ENCODE peak calls at places on chromosomes 1 and 21, in ten cellular contexts. I is K562, U is epithelial cell of esophagus, T is cardiac fibroblast, W is upper lobe of left lung, V is fibroblast of the aortic adventitia, Y is sigmoid colon, C is left ventricle myocardium inferior, N is adrenal gland, O is endothelial cell of umbilical vein. H is an unnamed sample.

GRCh38 chr1:42852608-42852980 is 6.2 kb downstream of the ZNF691 start:
- DNase-seq in O (no peak), N (no peak), U (peak), C (no peak), Y (no peak), W (no peak), V (no peak), I (no peak), T (no peak), H (no peak)

GRCh38 chr1:23177438-23178380 is 9.1 kb upstream of the LUZP1 start:
- DNase-seq in U (peak), T (peak), N (peak), O (peak), C (peak), W (peak), V (peak), Y (peak), I (peak), H (peak)

GRCh38 chr1:163664706-163665321 is 343.1 kb downstream of the NUF2 start:
- DNase-seq in N (peak), V (no peak), W (no peak), U (peak), C (no peak), T (no peak), O (no peak), Y (no peak), I (no peak), H (no peak)

GRCh38 chr1:36306210-36306901 is at the start of gene SH3D21:
- DNase-seq in I (peak), N (peak), C (peak), V (no peak), W (peak), O (peak), U (peak), Y (peak), T (peak), H (peak)

GRCh38 chr1:179175011-179175934 is 54.2 kb downstream of the ABL2 start:
- DNase-seq in W (peak), I (no peak), T (peak), N (no peak), V (peak), Y (no peak), U (peak), C (no peak), O (no peak), H (peak)

GRCh38 chr1:93839756-93840155 is 39.2 kb downstream of the DNTTIP2 start:
- DNase-seq in T (no peak), U (no peak), O (no peak), N (no peak), V (no peak), C (no peak), W (no peak), Y (no peak), I (no peak), H (peak)

GRCh38 chr1:52848423-52848822 is 5.9 kb downstream of the ZYG11A start:
- DNase-seq in I (no peak), W (no peak), T (no peak), C (no peak), V (no peak), O (no peak), N (no peak), Y (no peak), U (no peak), H (no peak)

GRCh38 chr1:155466996-155467395 is 95.6 kb downstream of the ASH1L start:
- DNase-seq in U (peak), T (peak), C (no peak), W (no peak), V (peak), Y (no peak), O (peak), N (no peak), I (no peak), H (peak)

GRCh38 chr1:173768827-173769226 is 54.0 kb downstream of the KLHL20 start:
- DNase-seq in I (no peak), C (no peak), T (no peak), V (no peak), N (no peak), U (no peak), Y (no peak), O (no peak), W (no peak), H (no peak)

GRCh38 chr1:168636200-168636599 is 59.8 kb downstream of the XCL1 start:
- DNase-seq in T (peak), N (no peak), O (no peak), I (no peak), U (peak), C (no peak), W (no peak), V (peak), Y (no peak), H (peak)

GRCh38 chr1:41823453-41823852 is 95.3 kb downstream of the HIVEP3 start:
- DNase-seq in N (peak), I (no peak), O (no peak), Y (no peak), V (peak), T (peak), U (no peak), C (peak), W (peak), H (no peak)

GRCh38 chr21:42395910-42396625 is at the start of gene TMPRSS3:
- DNase-seq in T (no peak), N (no peak), O (no peak), W (peak), V (no peak), C (no peak), I (no peak), Y (peak), U (no peak), H (no peak)

GRCh38 chr1:225425211-225425786 is 2.5 kb downstream of the LBR start:
- DNase-seq in O (no peak), U (peak), C (no peak), V (peak), T (no peak), Y (no peak), I (no peak), W (peak), N (no peak), H (peak)

GRCh38 chr1:20494609-20495311 is 8.8 kb upstream of the CAMK2N1 start:
- DNase-seq in U (peak), O (peak), Y (no peak), V (peak), T (peak), W (no peak), N (no peak), C (no peak), I (no peak), H (peak)

GRCh38 chr1:233357595-233358446 is 30.3 kb downstream of the MAP3K21 start:
- DNase-seq in C (no peak), I (no peak), U (no peak), N (no peak), O (no peak), Y (no peak), V (no peak), W (no peak), T (no peak), H (no peak)

GRCh38 chr1:94617139-94617805 is 75.7 kb upstream of the F3 start:
- DNase-seq in C (no peak), I (no peak), O (no peak), N (peak), Y (no peak), V (no peak), W (no peak), U (peak), T (no peak), H (peak)

GRCh38 chr1:209988706-209989105 is 50.7 kb downstream of the SYT14 start:
- DNase-seq in I (no peak), N (no peak), U (peak), T (no peak), W (no peak), Y (no peak), O (no peak), V (peak), C (no peak), H (no peak)

GRCh38 chr1:8816306-8816705 is 1.1 kb downstream of the RERE start:
- DNase-seq in O (peak), V (peak), W (no peak), Y (no peak), U (peak), I (no peak), C (no peak), T (peak), N (peak), H (peak)

GRCh38 chr1:8813991-8814390 is 3.4 kb downstream of the RERE start:
- DNase-seq in Y (no peak), C (no peak), I (no peak), N (no peak), O (no peak), T (no peak), W (no peak), U (no peak), V (peak), H (no peak)

GRCh38 chr1:8813016-8813763 is 4.2 kb downstream of the RERE start:
- DNase-seq in N (no peak), V (peak), Y (no peak), T (peak), U (no peak), I (no peak), W (no peak), O (peak), C (no peak), H (no peak)

GRCh38 chr1:8815582-8816285 is 1.7 kb downstream of the RERE start:
- DNase-seq in W (no peak), I (no peak), Y (no peak), T (peak), O (peak), U (peak), N (no peak), V (peak), C (no peak), H (no peak)

DNA sequence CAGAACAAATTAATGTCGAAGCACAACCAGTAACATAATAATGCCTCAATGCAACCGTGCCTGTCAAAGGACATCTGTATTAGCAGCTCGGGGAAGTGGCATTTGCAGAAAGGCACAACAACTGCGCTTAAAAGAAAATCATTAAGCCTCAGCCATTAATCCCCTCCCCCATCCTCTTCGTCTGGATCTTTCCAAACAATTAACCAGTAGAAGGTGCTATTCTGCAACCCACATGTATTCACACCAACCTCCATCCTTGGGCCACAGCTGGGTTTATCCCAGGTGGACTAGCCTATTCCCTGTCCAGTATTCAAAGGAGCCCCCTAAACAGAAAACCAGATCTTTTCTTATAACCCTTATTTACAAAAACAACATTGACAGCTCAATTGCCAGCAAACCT is 2.6 kb downstream of the RERE start:
- DNase-seq in V (no peak), T (no peak), O (peak), Y (no peak), U (peak), N (no peak), I (peak), W (no peak), C (no peak), H (no peak)
- TF ChIP-seq CTCF in V (no peak), T (no peak), O (no peak), Y (no peak), U (no peak), N (no peak), I (peak), W (no peak), C (peak), H (no peak)

GRCh38 chr1:13732971-13733667 is 33.1 kb downstream of the PRDM2 start:
- DNase-seq in U (no peak), V (no peak), W (no peak), N (no peak), O (no peak), Y (no peak), C (no peak), T (no peak), I (no peak), H (no peak)
- H3K4me3 ChIP-seq in U (no peak), V (no peak), W (no peak), N (no peak), O (no peak), Y (no peak), C (no peak), T (no peak), I (no peak), H (no peak)

GRCh38 chr1:75087278-75087677 is 46.9 kb upstream of the LHX8 start:
- DNase-seq in I (no peak), O (no peak), W (no peak), U (no peak), T (no peak), V (no peak), N (no peak), C (no peak), Y (no peak), H (no peak)

GRCh38 chr1:75097686-75098085 is 36.5 kb upstream of the LHX8 start:
- DNase-seq in I (no peak), N (peak), U (peak), O (peak), Y (no peak), W (no peak), C (no peak), V (peak), T (no peak), H (no peak)

DNA sequence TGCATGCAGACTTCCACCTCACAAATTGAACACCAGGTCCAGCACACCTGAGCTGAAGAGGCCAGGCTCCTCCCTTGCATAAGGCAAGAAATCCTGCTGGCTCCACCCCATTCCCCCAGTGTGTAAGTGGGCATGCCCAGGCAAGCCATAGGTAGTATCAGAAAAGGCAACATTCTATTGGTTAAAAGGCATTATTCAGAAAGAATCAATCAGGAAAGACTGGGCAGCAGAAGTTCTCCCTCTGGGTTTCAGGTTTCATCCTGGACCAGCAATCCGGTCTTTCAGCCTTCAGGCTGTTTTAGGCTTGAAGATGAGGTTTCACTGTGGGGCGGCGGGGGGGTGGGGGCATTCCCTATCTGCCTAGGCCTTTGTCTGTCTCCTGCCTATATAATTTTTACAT is 42.0 kb upstream of the LHX8 start:
- DNase-seq in O (no peak), Y (no peak), C (no peak), V (no peak), W (no peak), T (no peak), I (no peak), U (peak), N (no peak), H (no peak)
- TF ChIP-seq CTCF in O (no peak), Y (no peak), C (no peak), V (no peak), W (no peak), T (no peak), I (no peak), U (no peak), N (no peak), H (no peak)

GRCh38 chr1:235069577-235070563 is 58.8 kb downstream of the TOMM20 start:
- DNase-seq in N (peak), Y (peak), I (no peak), V (peak), T (peak), U (peak), O (no peak), W (peak), C (peak), H (peak)
- H3K4me3 ChIP-seq in N (no peak), Y (no peak), I (no peak), V (no peak), T (no peak), U (no peak), O (no peak), W (no peak), C (no peak), H (no peak)

GRCh38 chr1:118993712-118994049 is 5.5 kb upstream of the TBX15 start:
- DNase-seq in Y (no peak), O (no peak), C (no peak), W (no peak), T (no peak), N (no peak), V (no peak), U (no peak), I (no peak), H (no peak)
- TF ChIP-seq CTCF in Y (no peak), O (no peak), C (no peak), W (no peak), T (no peak), N (no peak), V (no peak), U (no peak), I (peak), H (no peak)